ENCODE peak calls at places on chromosome 3, in ten cellular contexts. P, Q, O, J, Y, H, W, G, T and A are unnamed samples.

GRCh38 chr3:188900421-188900941 is 271.3 kb upstream of the TPRG1 start:
- DNase-seq in P (no peak), Q (peak; percentile 75), O (no peak), J (peak; percentile 87), Y (peak; percentile 99), H (no peak), W (peak; percentile 85), G (no peak), T (no peak), A (peak; percentile 93)

GRCh38 chr3:72171461-72171860 is 386.5 kb upstream of the PROK2 start:
- DNase-seq in P (no peak), Q (no peak), O (no peak), J (peak; percentile 44), Y (no peak), H (no peak), W (no peak), G (no peak), T (peak; percentile 10), A (no peak)

GRCh38 chr3:179768080-179768479 is 115.2 kb downstream of the USP13 start:
- DNase-seq in P (no peak), Q (peak; percentile 65), O (no peak), J (peak; percentile 80), Y (peak; percentile 76), H (peak; percentile 60), W (peak; percentile 74), G (no peak), T (peak; percentile 41), A (peak; percentile 53)

GRCh38 chr3:155646554-155647189 is 98.2 kb downstream of the PLCH1 start:
- DNase-seq in P (no peak), Q (no peak), O (no peak), J (no peak), Y (no peak), H (no peak), W (no peak), G (no peak), T (no peak), A (no peak)

GRCh38 chr3:46208167-46208704 is at the start of gene CCR1:
- DNase-seq in P (no peak), Q (peak; percentile 45), O (peak; percentile 67), J (peak; percentile 52), Y (peak; percentile 71), H (peak; percentile 32), W (peak; percentile 65), G (peak; percentile 14), T (peak; percentile 60), A (peak; percentile 25)

GRCh38 chr3:148062590-148062989 is 635.1 kb upstream of the AGTR1 start:
- DNase-seq in P (no peak), Q (no peak), O (no peak), J (no peak), Y (no peak), H (no peak), W (no peak), G (no peak), T (no peak), A (peak; percentile 56)

GRCh38 chr3:49879721-49880120 is 10.0 kb upstream of the CAMKV start:
- DNase-seq in P (no peak), Q (no peak), O (no peak), J (no peak), Y (no peak), H (no peak), W (no peak), G (no peak), T (no peak), A (no peak)

GRCh38 chr3:184255291-184256039 is 5.9 kb downstream of the CAMK2N2 start:
- DNase-seq in P (no peak), Q (no peak), O (peak; percentile 19), J (no peak), Y (peak; percentile 60), H (peak; percentile 17), W (no peak), G (no peak), T (no peak), A (peak; percentile 90)

GRCh38 chr3:175336406-175337133 is 477.4 kb downstream of the NAALADL2 start:
- DNase-seq in P (no peak), Q (no peak), O (no peak), J (no peak), Y (no peak), H (no peak), W (no peak), G (no peak), T (no peak), A (peak; percentile 22)

GRCh38 chr3:158094235-158094916 is 11.8 kb downstream of the SHOX2 start:
- DNase-seq in P (no peak), Q (no peak), O (no peak), J (no peak), Y (no peak), H (no peak), W (peak; percentile 40), G (no peak), T (no peak), A (no peak)

GRCh38 chr3:128271536-128272332 is 118.5 kb downstream of the EEFSEC start:
- DNase-seq in P (no peak), Q (no peak), O (no peak), J (no peak), Y (no peak), H (no peak), W (no peak), G (no peak), T (no peak), A (no peak)

GRCh38 chr3:146227486-146227885 is 23.4 kb downstream of the PLSCR4 start:
- DNase-seq in P (no peak), Q (no peak), O (no peak), J (no peak), Y (no peak), H (no peak), W (no peak), G (no peak), T (peak; percentile 14), A (no peak)

GRCh38 chr3:130462089-130462488 is 54.9 kb upstream of the COL6A6 start:
- DNase-seq in P (no peak), Q (no peak), O (no peak), J (no peak), Y (no peak), H (no peak), W (no peak), G (no peak), T (no peak), A (no peak)

GRCh38 chr3:32675650-32676049 is 9.3 kb upstream of the CNOT10 start:
- DNase-seq in P (no peak), Q (no peak), O (no peak), J (no peak), Y (no peak), H (no peak), W (no peak), G (no peak), T (no peak), A (no peak)

GRCh38 chr3:196632033-196632751 is 7.3 kb upstream of the NRROS start:
- DNase-seq in P (peak; percentile 87), Q (peak; percentile 67), O (peak; percentile 91), J (peak; percentile 76), Y (peak; percentile 94), H (peak; percentile 90), W (peak; percentile 85), G (peak; percentile 92), T (peak; percentile 87), A (peak; percentile 55)

GRCh38 chr3:155938409-155938808 is 68.0 kb downstream of the GMPS start:
- DNase-seq in P (no peak), Q (no peak), O (no peak), J (no peak), Y (no peak), H (no peak), W (no peak), G (no peak), T (no peak), A (no peak)

GRCh38 chr3:77348244-77348855 is 308.5 kb downstream of the ROBO2 start:
- DNase-seq in P (no peak), Q (peak; percentile 60), O (no peak), J (peak; percentile 61), Y (peak; percentile 42), H (no peak), W (peak; percentile 45), G (no peak), T (no peak), A (peak; percentile 35)

GRCh38 chr3:34016925-34017592 is 218.6 kb downstream of the PDCD6IP start:
- DNase-seq in P (no peak), Q (no peak), O (no peak), J (peak; percentile 61), Y (no peak), H (no peak), W (no peak), G (peak; percentile 55), T (no peak), A (peak; percentile 85)

GRCh38 chr3:30162579-30162978 is 443.8 kb upstream of the TGFBR2 start:
- DNase-seq in P (no peak), Q (peak; percentile 77), O (no peak), J (peak; percentile 97), Y (peak; percentile 26), H (no peak), W (peak; percentile 86), G (no peak), T (no peak), A (peak; percentile 3)